ENCODE peak calls at places on chromosomes 11 and 22, in five cellular contexts. F is CD8-positive, alpha-beta T cell; Q is neural progenitor cell; E is cardiac muscle cell; Y is adrenal gland. H is an unnamed sample. For H3K4me1 and H3K9me3, the result is how much of the 10 kb centered on the place peaks cover.

GRCh38 chr11:444397-445144 is 2.8 kb upstream of the ANO9 start:
- DNase-seq in F (no peak), Q (no peak), E (no peak), Y (no peak), H (no peak)

GRCh38 chr11:128207861-128208321 is 379.5 kb downstream of the ETS1 start:
- DNase-seq in F (no peak), Q (no peak), E (no peak), Y (no peak), H (peak)

GRCh38 chr11:14446701-14447169 is 52.9 kb downstream of the COPB1 start:
- DNase-seq in F (no peak), Q (no peak), E (no peak), Y (no peak), H (peak)

GRCh38 chr11:125063429-125064043 is 431 bp downstream of the SLC37A2 start:
- DNase-seq in F (peak), Q (peak), E (peak), Y (peak), H (no peak)

GRCh38 chr11:35065566-35065965 is 73.4 kb upstream of the CD44 start:
- DNase-seq in F (no peak), Q (no peak), E (no peak), Y (no peak), H (no peak)

GRCh38 chr22:41445171-41446056 is 1.2 kb downstream of the TOB2 start:
- DNase-seq in F (peak), Q (peak), E (peak), Y (peak), H (no peak)

GRCh38 chr11:45388472-45388871 is 102.3 kb upstream of the SYT13 start:
- DNase-seq in F (no peak), Q (no peak), E (no peak), Y (no peak), H (no peak)

GRCh38 chr22:24175160-24175808 is 6.0 kb upstream of the SUSD2 start:
- DNase-seq in F (peak), Q (peak), E (peak), Y (peak), H (peak)

GRCh38 chr11:18253778-18254338 is 5.4 kb upstream of the SAA2 start:
- DNase-seq in F (no peak), Q (no peak), E (no peak), Y (no peak), H (no peak)

GRCh38 chr11:29538339-29539036 is 478.3 kb downstream of the KCNA4 start:
- DNase-seq in F (no peak), Q (no peak), E (peak), Y (no peak), H (no peak)

GRCh38 chr11:28268925-28269324 is 160.7 kb downstream of the METTL15 start:
- DNase-seq in F (no peak), Q (no peak), E (no peak), Y (no peak), H (no peak)

GRCh38 chr11:9344046-9344680 is 29.8 kb upstream of the TMEM41B start:
- DNase-seq in F (no peak), Q (peak), E (peak), Y (no peak), H (no peak)

GRCh38 chr11:107182983-107183382 is 164.7 kb upstream of the GUCY1A2 start:
- DNase-seq in F (no peak), Q (no peak), E (no peak), Y (no peak), H (no peak)

GRCh38 chr11:58316142-58316541 is 42.7 kb downstream of the OR5B17 start:
- DNase-seq in F (no peak), Q (no peak), E (no peak), Y (no peak), H (no peak)

GRCh38 chr11:1460994-1461805 is 25.4 kb downstream of the MOB2 start:
- DNase-seq in F (no peak), Q (no peak), E (no peak), Y (no peak), H (no peak)

GRCh38 chr11:76835928-76836612 is 24.6 kb upstream of the ACER3 start:
- DNase-seq in F (no peak), Q (no peak), E (no peak), Y (no peak), H (no peak)

GRCh38 chr11:112318193-112318592 is 57.5 kb upstream of the PLET1 start:
- DNase-seq in F (no peak), Q (no peak), E (no peak), Y (no peak), H (no peak)

GRCh38 chr22:25960375-25960774 is 208.9 kb upstream of the SEZ6L start:
- DNase-seq in F (no peak), Q (no peak), E (no peak), Y (no peak), H (no peak)

GRCh38 chr11:110463153-110463552 is 33.4 kb downstream of the FDX1 start:
- DNase-seq in F (no peak), Q (peak), E (peak), Y (no peak), H (no peak)

GRCh38 chr22:35961480-35961902 is 67.1 kb downstream of the RBFOX2 start:
- DNase-seq in F (no peak), Q (peak), E (peak), Y (peak), H (peak)

GRCh38 chr11:58867556-58867955 is 23.1 kb upstream of the GLYATL2 start:
- DNase-seq in F (no peak), Q (no peak), E (no peak), Y (no peak), H (no peak)

GRCh38 chr11:62555464-62556092 is 9.0 kb upstream of the AHNAK start:
- DNase-seq in F (peak), Q (peak), E (peak), Y (no peak), H (no peak)

GRCh38 chr11:40290031-40290650 is 1169.3 kb downstream of the LRRC4C start:
- DNase-seq in F (no peak), Q (no peak), E (no peak), Y (no peak), H (no peak)
- H3K4me3 ChIP-seq in F (no peak), Q (peak), E (no peak), Y (no peak), H (no peak)

GRCh38 chr11:2730323-2731284 is 30.8 kb upstream of the KCNQ1OT1 start:
- DNase-seq in F (no peak), Q (no peak), E (no peak), Y (no peak), H (no peak)

GRCh38 chr11:2732940-2733628 is 33.3 kb upstream of the KCNQ1OT1 start:
- DNase-seq in F (no peak), Q (no peak), E (no peak), Y (no peak), H (no peak)

GRCh38 chr11:2729841-2730240 is 30.0 kb upstream of the KCNQ1OT1 start:
- DNase-seq in F (no peak), Q (no peak), E (no peak), Y (no peak), H (no peak)

GRCh38 chr11:2732261-2732939 is 32.6 kb upstream of the KCNQ1OT1 start:
- DNase-seq in F (no peak), Q (no peak), E (no peak), Y (no peak), H (no peak)

GRCh38 chr11:2731285-2732125 is 31.7 kb upstream of the KCNQ1OT1 start:
- DNase-seq in F (no peak), Q (no peak), E (no peak), Y (no peak), H (no peak)
- H3K4me1 ChIP-seq in F (under half), Q (under half), E (under half), Y (under half), H (under half)

GRCh38 chr11:12122083-12122482 is 11.7 kb downstream of the MICAL2 start:
- DNase-seq in F (no peak), Q (peak), E (no peak), Y (no peak), H (no peak)
- H3K9me3 ChIP-seq in F (under half), Q (under half), E (under half), Y (under half), H (under half)

DNA sequence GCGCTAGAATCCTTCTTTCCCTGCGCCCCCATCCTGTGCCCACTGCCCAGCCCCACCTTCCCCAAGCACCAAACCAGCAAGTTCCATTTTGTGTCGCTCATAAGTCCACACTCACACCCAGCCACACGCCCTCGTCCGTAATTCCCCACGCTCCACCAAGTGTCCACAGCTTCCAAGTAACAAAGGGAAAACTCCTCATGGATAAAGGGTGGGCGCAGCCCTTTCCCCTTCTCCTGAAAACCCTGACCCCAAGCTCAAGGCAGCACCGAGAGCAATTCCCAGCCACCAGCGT is 463 bp downstream of the FXYD6 start:
- DNase-seq in F (no peak), Q (no peak), E (no peak), Y (no peak), H (no peak)
- H3K4me3 ChIP-seq in F (peak), Q (peak), E (peak), Y (no peak), H (no peak)

GRCh38 chr22:21941921-21942320 is 10.7 kb downstream of the PPM1F start:
- DNase-seq in F (no peak), Q (no peak), E (no peak), Y (no peak), H (no peak)
- H3K4me1 ChIP-seq in F (under half), Q (under half), E (under half), Y (half or more), H (under half)

GRCh38 chr22:47220752-47221151 is 458.3 kb downstream of the TBC1D22A start:
- DNase-seq in F (no peak), Q (no peak), E (no peak), Y (no peak), H (no peak)

GRCh38 chr22:47221840-47222615 is 459.6 kb downstream of the TBC1D22A start:
- DNase-seq in F (peak), Q (no peak), E (no peak), Y (no peak), H (no peak)

GRCh38 chr22:47218671-47219070 is 456.2 kb downstream of the TBC1D22A start:
- DNase-seq in F (no peak), Q (no peak), E (no peak), Y (no peak), H (no peak)

GRCh38 chr22:47215851-47216250 is 453.4 kb downstream of the TBC1D22A start:
- DNase-seq in F (peak), Q (no peak), E (no peak), Y (no peak), H (no peak)

GRCh38 chr22:47219789-47220188 is 457.3 kb downstream of the TBC1D22A start:
- DNase-seq in F (no peak), Q (no peak), E (no peak), Y (no peak), H (no peak)
- H3K9me3 ChIP-seq in F (under half), Q (under half), E (under half), Y (under half), H (under half)

DNA sequence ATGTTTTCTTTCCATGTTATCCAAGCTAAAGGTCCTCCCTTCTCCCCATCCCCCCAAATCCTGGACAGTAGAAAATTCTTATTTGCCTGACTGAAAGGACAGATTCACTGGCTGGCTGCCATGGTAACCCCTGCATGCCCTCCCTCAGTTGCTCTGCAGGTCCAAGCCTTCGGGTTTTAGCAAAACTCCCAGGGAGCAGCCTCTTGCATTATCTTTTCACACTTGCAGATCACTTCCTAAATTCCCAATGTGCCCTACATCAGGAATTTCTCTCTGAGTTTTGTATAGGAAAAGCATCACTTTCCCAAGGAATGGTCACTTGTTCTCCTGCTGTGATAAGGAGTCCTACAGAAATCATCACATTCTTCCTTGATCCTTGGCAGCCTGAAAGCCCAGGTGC is 75.0 kb upstream of the TENM4 start:
- DNase-seq in F (no peak), Q (peak), E (no peak), Y (no peak), H (no peak)
- H3K4me3 ChIP-seq in F (no peak), Q (no peak), E (no peak), Y (no peak), H (no peak)

GRCh38 chr22:37640591-37641250 is 1.3 kb downstream of the SH3BP1 start:
- DNase-seq in F (no peak), Q (no peak), E (no peak), Y (no peak), H (no peak)

GRCh38 chr22:37639771-37640590 is 512 bp downstream of the SH3BP1 start:
- DNase-seq in F (no peak), Q (peak), E (no peak), Y (no peak), H (no peak)

GRCh38 chr22:37641251-37641949 is 1.9 kb downstream of the SH3BP1 start:
- DNase-seq in F (no peak), Q (no peak), E (no peak), Y (no peak), H (no peak)

GRCh38 chr22:37638351-37639069 is 959 bp upstream of the SH3BP1 start:
- DNase-seq in F (no peak), Q (no peak), E (no peak), Y (no peak), H (no peak)

GRCh38 chr22:37639070-37639760 is at the start of gene SH3BP1:
- DNase-seq in F (peak), Q (peak), E (peak), Y (no peak), H (no peak)
- H3K4me1 ChIP-seq in F (half or more), Q (under half), E (under half), Y (under half), H (under half)

DNA sequence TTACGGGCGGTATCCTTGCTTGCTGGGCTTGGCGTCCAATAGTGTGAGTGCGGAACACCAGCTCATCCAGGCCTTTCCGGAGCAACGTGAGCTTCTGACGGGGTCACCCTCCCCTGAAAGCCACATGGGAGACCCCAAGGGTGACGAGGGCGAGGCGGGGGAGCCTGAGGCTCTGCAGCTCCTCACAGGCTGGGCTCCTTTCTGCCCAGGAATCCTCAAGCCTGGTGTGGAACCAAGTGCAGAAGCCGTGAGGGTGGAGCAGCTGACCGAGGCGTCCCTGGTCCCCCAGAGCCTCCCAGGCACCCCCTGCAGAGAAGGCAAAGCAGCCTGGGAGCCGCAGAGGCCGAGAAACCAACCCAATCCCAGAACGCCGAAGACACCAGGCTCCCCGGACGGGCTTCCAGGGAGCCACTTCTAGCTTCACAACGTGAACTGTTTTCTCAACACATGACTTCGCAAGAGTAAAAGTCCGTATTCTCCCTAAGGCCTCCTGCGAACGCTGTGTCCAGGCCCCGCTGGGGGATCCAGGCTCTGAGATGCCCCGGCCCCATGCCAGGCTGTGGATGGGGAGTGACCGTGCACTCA is 530.3 kb downstream of the BRD1 start:
- DNase-seq in F (peak), Q (no peak), E (no peak), Y (peak), H (no peak)
- H3K9me3 ChIP-seq in F (under half), Q (under half), E (under half), Y (under half), H (under half)

H was measured in SJSA1.